ENCODE peak calls at places on chromosome 14, in seven cellular contexts. O, S, K, M, B, A and U are unnamed samples.

GRCh38 chr14:103880334-103880985 is 33.1 kb upstream of the PPP1R13B start:
- DNase-seq in O (no peak), S (peak), K (peak), M (no peak), B (no peak), A (no peak), U (no peak)

GRCh38 chr14:88075298-88075981 is 70.5 kb downstream of the GPR65 start:
- DNase-seq in O (no peak), S (no peak), K (no peak), M (no peak), B (no peak), A (no peak), U (no peak)

GRCh38 chr14:77903233-77903632 is 103.3 kb downstream of the ADCK1 start:
- DNase-seq in O (no peak), S (no peak), K (no peak), M (peak), B (no peak), A (no peak), U (peak)

GRCh38 chr14:50741571-50741970 is 73.5 kb upstream of the SAV1 start:
- DNase-seq in O (no peak), S (no peak), K (no peak), M (no peak), B (no peak), A (no peak), U (no peak)

GRCh38 chr14:24607081-24607480 is 2.4 kb downstream of the GZMH start:
- DNase-seq in O (no peak), S (no peak), K (peak), M (no peak), B (no peak), A (no peak), U (no peak)

GRCh38 chr14:70638416-70638815 is 3.3 kb upstream of the TTC9 start:
- DNase-seq in O (no peak), S (no peak), K (no peak), M (no peak), B (no peak), A (no peak), U (no peak)

GRCh38 chr14:39946796-39947195 is 514.6 kb upstream of the FBXO33 start:
- DNase-seq in O (no peak), S (no peak), K (no peak), M (no peak), B (no peak), A (no peak), U (no peak)

GRCh38 chr14:78071016-78071549 is 99.1 kb upstream of the NRXN3 start:
- DNase-seq in O (no peak), S (no peak), K (no peak), M (no peak), B (no peak), A (no peak), U (no peak)

GRCh38 chr14:71135496-71135895 is 228.2 kb downstream of the PCNX1 start:
- DNase-seq in O (no peak), S (no peak), K (no peak), M (no peak), B (no peak), A (no peak), U (no peak)

GRCh38 chr14:104180561-104181165 is 42.3 kb downstream of the KIF26A start:
- DNase-seq in O (no peak), S (no peak), K (no peak), M (no peak), B (no peak), A (no peak), U (no peak)

GRCh38 chr14:40312296-40312695 is 880.1 kb upstream of the FBXO33 start:
- DNase-seq in O (no peak), S (no peak), K (no peak), M (no peak), B (no peak), A (no peak), U (no peak)

GRCh38 chr14:100827751-100828447 is 2.0 kb downstream of the MEG3 start:
- DNase-seq in O (peak), S (no peak), K (no peak), M (peak), B (no peak), A (no peak), U (peak)

GRCh38 chr14:33477752-33478151 is 473.1 kb downstream of the EGLN3 start:
- DNase-seq in O (no peak), S (no peak), K (no peak), M (no peak), B (no peak), A (no peak), U (no peak)

GRCh38 chr14:68862954-68863594 is 70.2 kb upstream of the ZFP36L1 start:
- DNase-seq in O (peak), S (peak), K (peak), M (peak), B (peak), A (peak), U (peak)

GRCh38 chr14:61335876-61336275 is 14.5 kb downstream of the PRKCH start:
- DNase-seq in O (no peak), S (no peak), K (no peak), M (no peak), B (no peak), A (no peak), U (no peak)

GRCh38 chr14:88364710-88365413 is 20.6 kb upstream of the SPATA7 start:
- DNase-seq in O (peak), S (no peak), K (no peak), M (no peak), B (no peak), A (no peak), U (no peak)

GRCh38 chr14:64502476-64503183 is 1.0 kb downstream of the ZBTB25 start:
- DNase-seq in O (no peak), S (peak), K (no peak), M (no peak), B (no peak), A (no peak), U (peak)

GRCh38 chr14:92967346-92967926 is 44.5 kb downstream of the CHGA start:
- DNase-seq in O (no peak), S (no peak), K (no peak), M (peak), B (no peak), A (no peak), U (no peak)

GRCh38 chr14:51295666-51296263 is 55.7 kb downstream of the TMX1 start:
- DNase-seq in O (no peak), S (no peak), K (no peak), M (no peak), B (no peak), A (no peak), U (no peak)

GRCh38 chr14:89702151-89702936 is 252.2 kb downstream of the EFCAB11 start:
- DNase-seq in O (no peak), S (peak), K (no peak), M (no peak), B (no peak), A (no peak), U (no peak)

GRCh38 chr14:98984719-98985041 is 287.3 kb downstream of the BCL11B start:
- DNase-seq in O (no peak), S (peak), K (no peak), M (no peak), B (no peak), A (no peak), U (no peak)

GRCh38 chr14:67576216-67576615 is 23.9 kb downstream of the PIGH start:
- DNase-seq in O (no peak), S (no peak), K (no peak), M (no peak), B (no peak), A (no peak), U (no peak)

GRCh38 chr14:94008234-94008633 is 11.1 kb downstream of the CCDC197 start:
- DNase-seq in O (no peak), S (no peak), K (no peak), M (no peak), B (no peak), A (no peak), U (no peak)

GRCh38 chr14:70059545-70059944 is 129.2 kb downstream of the SLC8A3 start:
- DNase-seq in O (no peak), S (no peak), K (no peak), M (no peak), B (no peak), A (no peak), U (no peak)

GRCh38 chr14:57943038-57943437 is 77.1 kb upstream of the SLC35F4 start:
- DNase-seq in O (no peak), S (no peak), K (no peak), M (no peak), B (no peak), A (no peak), U (no peak)

GRCh38 chr14:104929268-104930230 is 4.9 kb downstream of the PLD4 start:
- DNase-seq in O (peak), S (no peak), K (no peak), M (no peak), B (no peak), A (no peak), U (no peak)

GRCh38 chr14:66163023-66163422 is 323.1 kb upstream of the CCDC196 start:
- DNase-seq in O (no peak), S (no peak), K (no peak), M (no peak), B (no peak), A (no peak), U (no peak)